ENCODE peak calls at places on chromosome 21, in nine cellular contexts. T, P, E, A, L, R, X, K and I are unnamed samples.

GRCh38 chr21:46424062-46424591 is 34.6 kb upstream of the DIP2A start:
- DNase-seq in T (no peak), P (no peak), E (no peak), A (no peak), L (no peak), R (no peak), X (no peak), K (no peak), I (no peak)

GRCh38 chr21:20971296-20971921 is 26.8 kb upstream of the NCAM2 start:
- DNase-seq in T (peak; percentile 18), P (no peak), E (peak; percentile 60), A (peak; percentile 33), L (peak; percentile 71), R (peak; percentile 74), X (no peak), K (no peak), I (peak; percentile 68)

GRCh38 chr21:38136201-38136600 is 120.6 kb upstream of the KCNJ15 start:
- DNase-seq in T (no peak), P (no peak), E (peak; percentile 6), A (no peak), L (peak; percentile 43), R (peak; percentile 2), X (no peak), K (peak; percentile 65), I (peak; percentile 10)

GRCh38 chr21:33011462-33011861 is 14.3 kb upstream of the OLIG2 start:
- DNase-seq in T (peak; percentile 37), P (no peak), E (peak; percentile 75), A (no peak), L (peak; percentile 90), R (peak; percentile 31), X (peak; percentile 85), K (no peak), I (peak; percentile 58)

GRCh38 chr21:36661511-36662309 is 37.2 kb upstream of the SIM2 start:
- DNase-seq in T (no peak), P (no peak), E (peak; percentile 48), A (no peak), L (peak; percentile 55), R (peak; percentile 54), X (no peak), K (no peak), I (peak; percentile 29)

GRCh38 chr21:44065428-44065827 is 41.8 kb upstream of the PWP2 start:
- DNase-seq in T (no peak), P (no peak), E (peak; percentile 57), A (no peak), L (peak; percentile 66), R (peak; percentile 23), X (no peak), K (no peak), I (no peak)

GRCh38 chr21:20639026-20639425 is 359.2 kb upstream of the NCAM2 start:
- DNase-seq in T (no peak), P (no peak), E (no peak), A (no peak), L (no peak), R (peak; percentile 1), X (no peak), K (no peak), I (peak; percentile 15)

GRCh38 chr21:36904093-36904666 is 62.3 kb downstream of the HLCS start:
- DNase-seq in T (no peak), P (no peak), E (no peak), A (no peak), L (no peak), R (no peak), X (no peak), K (no peak), I (no peak)

GRCh38 chr21:37860416-37860815 is 55.8 kb downstream of the KCNJ6 start:
- DNase-seq in T (no peak), P (no peak), E (no peak), A (no peak), L (no peak), R (no peak), X (no peak), K (no peak), I (no peak)

GRCh38 chr21:29300547-29301138 is 1.9 kb downstream of the BACH1 start:
- DNase-seq in T (no peak), P (peak; percentile 87), E (peak; percentile 56), A (no peak), L (peak; percentile 41), R (peak; percentile 51), X (no peak), K (no peak), I (peak; percentile 55)

DNA sequence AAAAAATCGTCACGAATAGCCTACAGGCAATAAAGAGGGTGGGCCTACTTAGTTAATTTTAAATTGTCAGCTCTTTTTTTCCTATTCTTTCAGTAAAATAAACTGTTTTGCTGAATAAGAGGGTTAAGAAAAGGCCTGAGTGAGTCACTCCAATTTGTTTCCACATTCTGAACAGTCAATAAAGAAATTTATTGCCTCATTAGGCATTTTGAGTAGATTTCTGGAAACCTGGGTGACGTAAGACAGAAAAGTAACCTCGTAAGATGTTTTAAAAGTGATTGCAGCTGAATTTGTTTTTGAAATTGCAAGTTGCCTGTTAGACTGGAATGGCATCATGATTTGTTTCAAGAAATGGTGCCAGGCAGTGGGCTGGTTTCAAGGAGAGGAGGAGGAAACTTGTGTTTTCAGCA is 439.3 kb downstream of the USP25 start:
- DNase-seq in T (no peak), P (no peak), E (peak; percentile 8), A (no peak), L (peak; percentile 14), R (peak; percentile 63), X (no peak), K (no peak), I (peak; percentile 51)
- TF ChIP-seq CTCF in T (no peak), P (no peak), E (no peak), A (no peak), L (no peak), R (no peak), X (no peak), K (no peak), I (no peak)

GRCh38 chr21:26715116-26715515 is 130.1 kb downstream of the ADAMTS1 start:
- DNase-seq in T (no peak), P (no peak), E (no peak), A (no peak), L (no peak), R (no peak), X (no peak), K (no peak), I (no peak)
- H3K4me3 ChIP-seq in T (no peak overlapping the region), P (no peak overlapping the region), E (no peak overlapping the region), A (no peak overlapping the region), L (no peak overlapping the region), R (no peak overlapping the region), X (no peak overlapping the region), K (no peak overlapping the region), I (no peak overlapping the region)

DNA sequence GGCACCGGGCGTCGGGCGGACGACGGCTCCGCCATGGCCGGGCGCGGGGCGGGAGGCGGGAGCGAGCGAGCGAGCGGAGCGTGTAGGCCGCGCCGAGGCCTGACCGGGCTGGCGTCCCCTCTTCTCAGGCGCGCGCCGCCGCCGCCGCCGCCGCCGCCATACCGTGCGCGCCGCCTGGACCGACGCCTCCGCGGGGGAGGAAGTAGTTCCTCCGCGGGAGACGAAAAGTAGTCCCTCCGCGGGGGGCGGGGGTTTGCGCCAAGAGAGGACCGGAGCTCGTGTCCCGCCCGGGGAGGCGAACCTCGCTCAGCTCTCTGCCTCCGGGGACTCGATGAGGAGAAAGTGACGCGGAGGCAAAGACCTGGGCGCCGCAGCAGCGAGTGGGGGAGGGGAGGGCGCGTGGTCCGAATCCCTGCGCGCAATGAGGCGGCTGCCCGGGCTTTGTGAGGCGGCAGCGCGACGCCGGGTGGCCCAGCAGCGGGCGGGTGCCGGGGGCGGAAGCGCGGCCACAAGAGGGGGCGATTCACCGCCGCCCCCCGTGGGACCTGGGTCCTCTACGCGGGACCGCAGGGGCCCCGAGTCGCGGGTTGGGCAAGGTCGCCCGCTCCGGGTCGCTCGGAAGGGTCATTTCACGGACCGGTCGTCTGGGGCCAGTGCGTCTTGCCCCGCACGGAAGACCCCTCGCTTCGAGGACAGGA is at the start of gene BRWD1:
- DNase-seq in T (peak; percentile 66), P (peak; percentile 95), E (peak; percentile 81), A (peak; percentile 87), L (peak; percentile 90), R (peak; percentile 87), X (peak; percentile 78), K (peak; percentile 61), I (peak; percentile 89)
- TF ChIP-seq CTCF in T (no peak), P (no peak), E (peak; percentile 37), A (peak; percentile 58), L (no peak), R (no peak), X (peak; percentile 26), K (no peak), I (peak; percentile 3)

GRCh38 chr21:45327458-45328197 is 39.9 kb upstream of the POFUT2 start:
- DNase-seq in T (no peak), P (no peak), E (no peak), A (peak; percentile 13), L (no peak), R (no peak), X (peak; percentile 73), K (no peak), I (no peak)

GRCh38 chr21:45326834-45327457 is 39.3 kb upstream of the POFUT2 start:
- DNase-seq in T (no peak), P (no peak), E (no peak), A (peak; percentile 3), L (no peak), R (no peak), X (peak; percentile 54), K (no peak), I (no peak)

GRCh38 chr21:45329261-45330074 is 41.8 kb upstream of the POFUT2 start:
- DNase-seq in T (no peak), P (no peak), E (no peak), A (peak; percentile 11), L (no peak), R (no peak), X (peak; percentile 62), K (no peak), I (no peak)

GRCh38 chr21:45330075-45330781 is 42.5 kb upstream of the POFUT2 start:
- DNase-seq in T (no peak), P (no peak), E (peak; percentile 88), A (peak; percentile 12), L (peak; percentile 74), R (peak; percentile 87), X (peak; percentile 71), K (no peak), I (peak; percentile 84)

DNA sequence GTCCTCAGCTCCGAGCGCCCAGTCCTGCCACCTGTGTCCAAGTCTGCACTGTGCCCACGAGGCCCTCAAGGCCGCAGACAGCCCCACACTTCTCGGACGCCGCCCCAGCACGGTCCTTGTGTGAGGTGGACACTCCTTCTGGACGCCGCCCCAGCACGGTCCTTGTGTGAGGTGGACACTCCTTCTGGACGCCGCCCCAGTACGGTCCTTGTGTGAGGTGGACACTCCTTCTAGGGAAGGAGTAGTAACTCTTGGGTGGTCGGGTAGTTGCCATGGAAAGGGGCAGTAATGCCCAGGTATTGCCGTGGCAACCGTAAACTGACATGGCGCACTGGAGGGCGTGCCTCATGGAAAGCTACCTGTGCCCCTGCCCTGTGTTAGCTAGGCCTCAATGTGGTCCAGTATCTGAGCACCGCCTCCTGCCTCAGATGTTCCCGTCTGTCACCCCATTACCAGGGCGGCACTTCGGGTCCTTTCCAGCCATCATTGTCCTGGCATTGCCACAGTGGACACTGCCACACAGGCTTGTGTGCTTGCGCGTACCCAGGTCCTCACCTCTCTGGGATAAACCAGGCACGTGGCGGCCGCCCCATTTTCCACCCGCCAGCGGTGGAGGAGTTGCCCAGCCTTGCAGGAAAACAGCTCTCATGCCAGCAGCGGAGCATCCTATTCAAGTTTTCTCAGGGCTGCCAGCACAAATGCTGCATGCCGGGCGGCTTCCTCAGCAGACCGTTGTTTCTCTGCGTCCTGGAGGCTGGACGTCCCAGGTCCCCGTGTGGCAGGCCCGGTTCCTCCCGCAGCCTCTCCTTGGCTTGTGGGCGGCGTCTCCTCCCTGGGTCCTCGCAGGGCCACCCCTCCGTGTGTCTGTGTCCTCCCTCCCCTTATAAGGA is 40.7 kb upstream of the POFUT2 start:
- DNase-seq in T (no peak), P (no peak), E (no peak), A (peak; percentile 13), L (no peak), R (no peak), X (peak; percentile 57), K (no peak), I (no peak)
- H3K4me3 ChIP-seq in T (no peak overlapping the region), P (no peak overlapping the region), E (no peak overlapping the region), A (no peak overlapping the region), L (no peak overlapping the region), R (no peak overlapping the region), X (no peak overlapping the region), K (no peak overlapping the region), I (no peak overlapping the region)